ENCODE peak calls at places on chromosomes 7 and 10, in seven cellular contexts. J is NCI-H2081, B is neural crest cell, T is GM04504, X is GM12891, R is glutamatergic neuron, N is IMR-90. D is an unnamed sample.

GRCh38 chr10:74433595-74433956 is 282.6 kb downstream of the ADK start:
- DNase-seq in B (no peak), X (no peak), N (no peak), J (no peak), R (no peak), T (no peak), D (no peak)

GRCh38 chr10:108465871-108466641 is 1301.5 kb upstream of the SORCS1 start:
- DNase-seq in J (no peak), N (no peak), X (no peak), B (peak), T (no peak), R (peak), D (no peak)

GRCh38 chr10:130804778-130805634 is 506.5 kb downstream of the TCERG1L start:
- DNase-seq in B (no peak), J (no peak), X (no peak), R (no peak), T (no peak), N (no peak), D (no peak)

GRCh38 chr10:13648425-13648824 is 61.7 kb downstream of the PRPF18 start:
- DNase-seq in X (no peak), J (no peak), N (no peak), R (no peak), T (no peak), B (no peak), D (no peak)

GRCh38 chr7:157916946-157917670 is 580.3 kb downstream of the DNAJB6 start:
- DNase-seq in X (no peak), N (no peak), J (no peak), T (no peak), R (no peak), B (no peak), D (no peak)

GRCh38 chr7:16465469-16466086 is at the start of gene SOSTDC1:
- DNase-seq in N (no peak), B (no peak), T (no peak), X (no peak), R (no peak), J (no peak), D (no peak)

GRCh38 chr10:47401874-47402645 is 18.0 kb upstream of the ZNF488 start:
- DNase-seq in X (no peak), J (no peak), B (no peak), R (no peak), T (no peak), N (no peak), D (no peak)

GRCh38 chr10:26211781-26212444 is 4.7 kb upstream of the GAD2 start:
- DNase-seq in N (no peak), B (no peak), J (no peak), X (no peak), T (no peak), R (peak), D (no peak)

GRCh38 chr10:104580321-104580720 is 60.8 kb upstream of the SORCS3 start:
- DNase-seq in X (no peak), R (no peak), J (no peak), T (peak), N (peak), B (no peak), D (no peak)

GRCh38 chr7:2157473-2158279 is 75.1 kb downstream of the MAD1L1 start:
- DNase-seq in N (peak), R (peak), T (peak), B (no peak), X (no peak), J (peak), D (peak)

GRCh38 chr7:16078076-16078952 is 343.0 kb downstream of the CRPPA start:
- DNase-seq in B (peak), J (peak), T (no peak), N (peak), X (no peak), R (no peak), D (no peak)

GRCh38 chr7:64541438-64542359 is 21.2 kb downstream of the ZNF680 start:
- DNase-seq in T (peak), X (no peak), B (no peak), N (peak), J (no peak), R (no peak), D (no peak)

GRCh38 chr7:17153571-17153970 is 144.9 kb upstream of the AHR start:
- DNase-seq in X (no peak), B (no peak), J (no peak), T (no peak), R (no peak), N (peak), D (no peak)

GRCh38 chr7:47967123-47967522 is 12.3 kb downstream of the HUS1 start:
- DNase-seq in X (no peak), B (no peak), N (no peak), J (no peak), R (no peak), T (no peak), D (no peak)

GRCh38 chr7:22452142-22452763 is 47.7 kb downstream of the STEAP1B start:
- DNase-seq in J (no peak), R (peak), T (no peak), B (peak), N (no peak), X (peak), D (no peak)

GRCh38 chr7:128032605-128033235 is 1.5 kb upstream of the LRRC4 start:
- DNase-seq in R (peak), X (peak), B (peak), J (no peak), N (peak), T (no peak), D (no peak)